ENCODE peak calls at places on chromosomes 16 and 17, in four cellular contexts. D is CD8-positive, alpha-beta T cell; R is neural progenitor cell; C is esophagus squamous epithelium. U is an unnamed sample.

GRCh38 chr16:22313876-22314470 is 16.8 kb downstream of the POLR3E start:
- DNase-seq in D (no peak), R (no peak), C (no peak), U (peak; percentile 34)

GRCh38 chr16:65994305-65994704 is 372.2 kb upstream of the CDH5 start:
- DNase-seq in D (no peak), R (no peak), C (no peak), U (no peak)

GRCh38 chr16:57721765-57722499 is 13.6 kb upstream of the KATNB1 start:
- DNase-seq in D (no peak), R (no peak), C (no peak), U (peak; percentile 55)

GRCh38 chr17:80795737-80796136 is 195.9 kb upstream of the CHMP6 start:
- DNase-seq in D (no peak), R (no peak), C (no peak), U (peak; percentile 38)

GRCh38 chr17:20225162-20226115 is 216.3 kb downstream of the SPECC1 start:
- DNase-seq in D (no peak), R (no peak), C (no peak), U (no peak)

GRCh38 chr17:78991906-78992532 is 12.3 kb upstream of the LGALS3BP start:
- DNase-seq in D (no peak), R (no peak), C (no peak), U (peak; percentile 31)

GRCh38 chr17:63082273-63082861 is 116.3 kb downstream of the TANC2 start:
- DNase-seq in D (no peak), R (no peak), C (no peak), U (no peak)

GRCh38 chr16:76265434-76266045 is 11.7 kb upstream of the CNTNAP4 start:
- DNase-seq in D (no peak), R (peak; percentile 67), C (no peak), U (peak; percentile 94)

GRCh38 chr16:31215287-31216115 is 1.4 kb downstream of the PYDC1 start:
- DNase-seq in D (no peak), R (peak; percentile 94), C (no peak), U (peak; percentile 95)

GRCh38 chr17:77354420-77354720 is 213.6 kb downstream of the SEC14L1 start:
- DNase-seq in D (no peak), R (no peak), C (no peak), U (peak; percentile 54)

GRCh38 chr17:81419333-81419885 is 24.2 kb downstream of the BAHCC1 start:
- DNase-seq in D (no peak), R (peak; percentile 57), C (no peak), U (peak; percentile 85)

GRCh38 chr17:45170976-45171337 is 9.3 kb downstream of the HEXIM2 start:
- DNase-seq in D (no peak), R (no peak), C (no peak), U (peak; percentile 63)

DNA sequence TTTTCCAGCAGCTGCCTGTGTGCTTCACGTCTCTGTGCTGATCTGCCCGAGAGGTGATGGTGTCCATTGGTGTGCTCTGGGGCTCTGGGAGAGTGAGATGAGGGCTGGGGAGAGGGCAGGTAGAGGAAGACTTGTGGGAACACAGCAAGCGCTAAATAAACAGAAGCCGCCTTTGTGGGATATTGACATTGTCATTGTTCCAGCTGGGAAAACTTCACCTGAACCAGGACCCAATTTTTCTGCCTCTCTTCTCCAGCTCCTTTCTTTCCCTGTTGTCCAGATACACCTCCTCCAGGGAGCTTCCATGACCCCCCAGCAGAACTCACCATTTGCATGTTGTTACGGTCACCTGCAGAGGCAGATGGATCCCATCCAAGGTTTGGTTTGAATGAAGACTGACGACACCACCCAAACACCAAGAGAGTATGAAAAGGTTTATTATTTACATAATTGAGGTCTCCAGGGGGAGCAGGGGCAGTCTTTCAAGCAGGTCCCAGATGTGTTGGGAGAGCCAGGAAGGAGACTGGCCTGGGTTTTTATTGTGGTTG is 3.6 kb upstream of the ITGA3 start:
- DNase-seq in D (no peak), R (no peak), C (no peak), U (peak; percentile 67)
- H3K27ac ChIP-seq in D (no peak overlapping the region), R (no peak overlapping the region), C (peak overlapping the region; percentile 67), U (no peak overlapping the region)

GRCh38 chr17:37239690-37240344 is 136.0 kb upstream of the C17orf78 start:
- DNase-seq in D (no peak), R (peak; percentile 12), C (no peak), U (no peak)

GRCh38 chr17:37230633-37231032 is 145.2 kb upstream of the C17orf78 start:
- DNase-seq in D (no peak), R (no peak), C (no peak), U (no peak)

GRCh38 chr17:37231882-37232281 is 143.9 kb upstream of the C17orf78 start:
- DNase-seq in D (no peak), R (no peak), C (no peak), U (no peak)

GRCh38 chr17:37233001-37233400 is 142.8 kb upstream of the C17orf78 start:
- DNase-seq in D (no peak), R (peak; percentile 63), C (no peak), U (no peak)

GRCh38 chr17:37234106-37234505 is 141.7 kb upstream of the C17orf78 start:
- DNase-seq in D (no peak), R (no peak), C (no peak), U (no peak)
- H3K27me3 ChIP-seq in D (no peaks in the 10 kb centered on the region), R (no peaks in the 10 kb centered on the region), C (no peaks in the 10 kb centered on the region), U (no peaks in the 10 kb centered on the region)

GRCh38 chr17:28726396-28726911 is 421 bp upstream of the TLCD1 start:
- DNase-seq in D (peak; percentile 66), R (peak; percentile 90), C (peak; percentile 41), U (peak; percentile 94)
- H3K27ac ChIP-seq in D (no peak overlapping the region), R (peak overlapping the region; percentile 77), C (peak overlapping the region; percentile 97), U (peak overlapping the region; percentile 85)

DNA sequence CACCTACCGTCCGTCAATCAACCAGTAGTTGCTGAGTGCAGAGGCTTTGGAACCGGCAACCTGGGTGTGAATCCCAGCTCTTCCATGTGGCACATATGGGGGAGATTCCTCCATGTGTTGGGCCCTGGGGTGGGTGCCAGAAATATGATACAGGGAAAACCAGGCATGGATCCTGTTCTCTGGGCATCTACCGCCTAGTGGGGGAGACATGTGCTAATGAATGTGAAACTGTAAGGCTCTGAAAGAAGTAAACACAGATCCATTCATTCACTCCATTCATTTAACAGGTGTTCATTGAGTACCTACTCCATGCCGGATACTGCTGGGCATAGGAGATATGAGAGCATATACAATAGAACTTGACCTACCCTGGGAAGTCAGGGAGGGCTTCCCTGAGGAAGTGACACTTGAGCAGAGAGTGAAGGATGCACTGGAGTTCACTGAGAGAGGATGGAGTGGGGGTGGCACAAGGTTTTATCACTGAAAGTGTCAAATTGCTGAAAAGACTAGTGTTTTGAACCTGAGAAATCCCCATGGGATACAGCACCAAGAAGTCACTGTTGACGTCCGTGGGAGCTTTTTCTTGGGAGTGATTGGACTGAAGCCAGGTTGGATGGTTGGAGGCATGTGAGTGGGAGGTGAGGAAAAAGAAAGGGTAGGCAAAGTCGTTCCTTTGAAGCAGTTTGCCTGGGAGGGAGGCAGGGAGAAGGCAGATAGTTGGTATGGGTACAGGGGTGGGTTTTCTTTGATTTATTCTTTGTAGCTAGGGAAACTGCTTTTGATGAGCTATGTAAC is 39.7 kb upstream of the SDK2 start:
- DNase-seq in D (no peak), R (no peak), C (no peak), U (peak; percentile 43)
- H3K27me3 ChIP-seq in D (no peaks in the 10 kb centered on the region), R (no peaks in the 10 kb centered on the region), C (no peaks in the 10 kb centered on the region), U (peaks cover 6% of the 10 kb centered on the region)

DNA sequence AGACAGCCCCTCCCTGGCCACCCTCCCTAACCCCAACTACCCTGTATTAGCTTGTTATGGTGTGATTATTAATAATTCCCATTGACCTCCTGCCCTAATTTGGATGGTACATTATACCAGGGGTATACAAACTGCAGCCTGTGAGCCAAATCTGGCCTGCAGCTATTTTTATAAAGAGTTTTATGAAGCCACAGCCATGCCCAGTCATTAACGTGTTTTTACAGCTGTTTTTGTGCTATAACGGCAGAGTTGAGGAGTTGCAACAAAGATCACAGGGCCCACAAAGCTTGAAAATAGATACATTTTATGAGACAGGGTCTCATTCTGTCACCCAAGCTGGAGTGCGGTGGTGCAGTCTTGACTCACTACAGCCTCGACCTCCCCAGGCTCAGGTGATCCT is 6.0 kb downstream of the METTL22 start:
- DNase-seq in D (no peak), R (no peak), C (no peak), U (no peak)
- H3K27ac ChIP-seq in D (no peak overlapping the region), R (no peak overlapping the region), C (no peak overlapping the region), U (no peak overlapping the region)

GRCh38 chr16:73059779-73060178 is 11.9 kb upstream of the ZFHX3 start:
- DNase-seq in D (no peak), R (no peak), C (no peak), U (no peak)
- H3K27me3 ChIP-seq in D (peaks cover 14% of the 10 kb centered on the region), R (peaks cover 88% of the 10 kb centered on the region), C (no peaks in the 10 kb centered on the region), U (peaks cover 88% of the 10 kb centered on the region)

U was measured in endodermal cell.